ENCODE peak calls at places on chromosomes 2 and 18, in six cellular contexts. L, X, M, V, C and D are unnamed samples.

GRCh38 chr2:223732346-223732745 is 105.0 kb downstream of the AP1S3 start:
- DNase-seq in X (no peak), C (no peak), M (no peak), V (no peak), L (no peak), D (no peak)

GRCh38 chr2:208545398-208546042 is 138.9 kb downstream of the PTH2R start:
- DNase-seq in M (no peak), C (no peak), V (no peak), L (no peak), X (no peak), D (peak)

GRCh38 chr2:102451968-102452367 is 21.1 kb upstream of the SLC9A4 start:
- DNase-seq in L (no peak), M (no peak), C (no peak), X (no peak), V (no peak), D (no peak)

GRCh38 chr2:126306539-126306938 is 349.4 kb upstream of the GYPC start:
- DNase-seq in V (no peak), X (no peak), C (no peak), M (no peak), L (no peak), D (no peak)

GRCh38 chr2:240395896-240396622 is 39.4 kb upstream of the GPC1 start:
- DNase-seq in X (no peak), M (no peak), L (no peak), V (no peak), C (no peak), D (no peak)

GRCh38 chr2:8987413-8987812 is 16.1 kb downstream of the MBOAT2 start:
- DNase-seq in V (no peak), C (no peak), X (no peak), L (no peak), M (no peak), D (no peak)

GRCh38 chr2:185984670-185985069 is 246.1 kb downstream of the FSIP2 start:
- DNase-seq in X (no peak), L (no peak), C (no peak), V (no peak), M (no peak), D (no peak)

GRCh38 chr2:235070063-235070706 is 118.4 kb downstream of the SH3BP4 start:
- DNase-seq in M (no peak), V (no peak), X (no peak), C (no peak), L (no peak), D (no peak)

GRCh38 chr2:156436477-156437085 is 402 bp downstream of the GPD2 start:
- DNase-seq in M (no peak), C (no peak), V (no peak), L (no peak), X (peak), D (peak)

GRCh38 chr18:75156831-75157230 is 52.1 kb downstream of the PTGR3 start:
- DNase-seq in X (no peak), V (no peak), C (no peak), M (no peak), L (no peak), D (no peak)

GRCh38 chr18:7568426-7568825 is 1.3 kb downstream of the PTPRM start:
- DNase-seq in X (no peak), C (peak), M (no peak), V (peak), L (no peak), D (peak)

GRCh38 chr18:7566587-7567486 is at the start of gene PTPRM:
- DNase-seq in L (peak), M (no peak), V (peak), X (peak), C (peak), D (peak)

GRCh38 chr18:7565677-7566076 is 1.4 kb upstream of the PTPRM start:
- DNase-seq in V (no peak), M (no peak), C (no peak), X (no peak), L (no peak), D (no peak)

GRCh38 chr18:7566244-7566586 is 901 bp upstream of the PTPRM start:
- DNase-seq in V (no peak), C (no peak), L (no peak), X (no peak), M (no peak), D (no peak)

GRCh38 chr18:7567487-7568425 is 640 bp downstream of the PTPRM start:
- DNase-seq in L (no peak), V (no peak), X (peak), M (no peak), C (peak), D (peak)
- TF ChIP-seq POLR2AphosphoS5 in L (no peak), V (no peak), X (no peak), M (no peak), C (no peak), D (no peak)

DNA sequence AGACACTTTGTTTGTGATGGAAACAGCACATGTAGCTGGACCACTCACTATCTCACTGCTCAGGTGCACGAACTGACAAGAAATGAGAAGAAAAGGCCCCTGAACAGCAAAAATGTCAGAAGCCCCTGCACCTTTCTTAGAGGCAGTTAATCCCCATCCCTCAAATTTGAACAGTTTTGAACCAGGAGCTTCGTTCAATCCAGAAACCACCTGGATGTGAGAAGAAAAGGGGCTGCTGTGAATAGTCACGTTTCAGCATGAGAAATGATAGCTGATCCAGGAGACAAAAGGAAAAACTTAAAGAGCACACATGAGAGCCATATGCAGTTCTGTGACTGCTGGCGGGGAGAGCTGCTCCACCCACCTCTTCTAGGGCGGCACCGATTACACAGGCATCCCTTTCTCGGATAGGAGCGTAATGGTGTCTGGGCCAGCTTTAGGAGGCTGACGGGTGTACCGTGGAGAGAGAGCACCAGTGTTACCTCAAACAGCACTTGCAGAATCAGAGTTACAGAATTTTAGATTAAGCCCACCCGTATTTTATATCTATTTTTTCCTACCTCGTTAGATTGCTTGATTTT is 117.0 kb upstream of the EML6 start:
- DNase-seq in X (no peak), C (no peak), M (no peak), V (no peak), L (no peak), D (no peak)
- TF ChIP-seq EP300 in X (no peak), C (no peak), M (no peak), V (no peak), L (no peak), D (no peak)

GRCh38 chr2:216693414-216694100 is 1.8 kb downstream of the IGFBP5 start:
- DNase-seq in L (no peak), V (no peak), M (no peak), C (no peak), X (no peak), D (no peak)
- H3K4me3 ChIP-seq in L (no peak), V (no peak), M (no peak), C (peak), X (peak), D (peak)

GRCh38 chr2:173076557-173077345 is 1.1 kb downstream of the MAP3K20 start:
- DNase-seq in M (peak), X (no peak), C (peak), V (no peak), L (peak), D (peak)
- TF ChIP-seq POLR2AphosphoS5 in M (peak), X (no peak), C (no peak), V (no peak), L (no peak), D (no peak)

GRCh38 chr18:54777989-54778388 is 50.3 kb upstream of the RAB27B start:
- DNase-seq in C (no peak), M (no peak), V (no peak), L (no peak), X (no peak), D (no peak)

GRCh38 chr18:54777118-54777791 is 51.0 kb upstream of the RAB27B start:
- DNase-seq in L (no peak), M (no peak), V (no peak), X (no peak), C (no peak), D (no peak)

GRCh38 chr18:54783100-54783499 is 45.2 kb upstream of the RAB27B start:
- DNase-seq in X (no peak), M (no peak), L (no peak), C (no peak), V (no peak), D (no peak)

GRCh38 chr18:54780970-54781369 is 47.3 kb upstream of the RAB27B start:
- DNase-seq in M (no peak), C (no peak), V (no peak), X (no peak), L (no peak), D (no peak)

GRCh38 chr18:54780285-54780861 is 47.9 kb upstream of the RAB27B start:
- DNase-seq in X (no peak), M (no peak), L (no peak), C (no peak), V (no peak), D (no peak)
- TF ChIP-seq EP300 in X (no peak), M (no peak), L (peak), C (no peak), V (no peak), D (no peak)

GRCh38 chr2:46692316-46692715 is 213.0 kb downstream of the TMEM247 start:
- DNase-seq in L (no peak), M (no peak), V (no peak), X (no peak), C (no peak), D (no peak)

GRCh38 chr2:46690825-46691224 is 211.5 kb downstream of the TMEM247 start:
- DNase-seq in L (peak), X (no peak), M (no peak), C (no peak), V (peak), D (no peak)

GRCh38 chr2:46695283-46695682 is 215.9 kb downstream of the TMEM247 start:
- DNase-seq in L (no peak), V (no peak), M (no peak), X (no peak), C (no peak), D (no peak)

GRCh38 chr2:46686811-46687210 is 207.4 kb downstream of the TMEM247 start:
- DNase-seq in M (no peak), V (no peak), C (no peak), X (no peak), L (no peak), D (no peak)

GRCh38 chr2:46689993-46690392 is 210.6 kb downstream of the TMEM247 start:
- DNase-seq in M (no peak), X (no peak), V (no peak), C (no peak), L (no peak), D (no peak)
- H3K4me3 ChIP-seq in M (no peak), X (no peak), V (no peak), C (no peak), L (no peak), D (no peak)